ENCODE peak calls at places on chromosomes 16 and 17, in seven cellular contexts. Y, J, F, R, Q, S and O are unnamed samples.

GRCh38 chr16:80599466-80599865 is 58.7 kb downstream of the DYNLRB2 start:
- DNase-seq in Y (no peak), F (no peak), R (peak), J (no peak), S (no peak), Q (peak), O (no peak)

GRCh38 chr17:78019976-78020716 is 61.6 kb downstream of the TNRC6C start:
- DNase-seq in S (no peak), J (no peak), R (no peak), Q (no peak), Y (no peak), F (no peak), O (no peak)

GRCh38 chr17:57442914-57443571 is 186.7 kb downstream of the MSI2 start:
- DNase-seq in S (peak), F (no peak), Q (peak), Y (peak), R (no peak), J (no peak), O (no peak)

GRCh38 chr17:57294629-57295501 is 38.5 kb downstream of the MSI2 start:
- DNase-seq in R (no peak), Q (peak), Y (peak), J (no peak), F (no peak), S (no peak), O (no peak)

GRCh38 chr16:68732068-68732680 is 4.9 kb upstream of the CDH1 start:
- DNase-seq in F (peak), Y (no peak), R (no peak), S (peak), J (peak), Q (peak), O (no peak)

GRCh38 chr17:30571921-30572320 is 94.7 kb downstream of the GOSR1 start:
- DNase-seq in S (no peak), Q (no peak), R (no peak), J (no peak), F (no peak), Y (no peak), O (no peak)

GRCh38 chr17:1422907-1423306 is 22.9 kb upstream of the YWHAE start:
- DNase-seq in R (peak), Q (peak), J (no peak), S (no peak), F (peak), Y (no peak), O (no peak)

GRCh38 chr17:29108806-29109476 is 66.0 kb downstream of the PIPOX start:
- DNase-seq in R (no peak), Y (no peak), F (no peak), Q (no peak), S (no peak), J (no peak), O (no peak)

GRCh38 chr17:7213895-7214299 is 5.7 kb downstream of the DLG4 start:
- DNase-seq in J (peak), F (peak), R (no peak), S (peak), Q (peak), Y (peak), O (peak)

GRCh38 chr16:30459456-30459855 is 13.1 kb upstream of the ITGAL start:
- DNase-seq in F (no peak), Y (no peak), R (no peak), Q (no peak), S (no peak), J (no peak), O (no peak)

GRCh38 chr16:50276801-50277560 is 10.6 kb downstream of the ADCY7 start:
- DNase-seq in F (peak), S (no peak), Y (no peak), J (no peak), R (no peak), Q (no peak), O (no peak)

GRCh38 chr16:87581867-87582220 is 20.5 kb upstream of the JPH3 start:
- DNase-seq in J (peak), Y (no peak), F (peak), R (peak), Q (peak), S (no peak), O (no peak)

GRCh38 chr16:73063854-73064226 is 15.9 kb upstream of the ZFHX3 start:
- DNase-seq in F (no peak), Q (no peak), S (no peak), R (no peak), Y (no peak), J (no peak), O (no peak)

GRCh38 chr17:2070241-2071023 is 15.5 kb downstream of the HIC1 start:
- DNase-seq in Q (no peak), Y (no peak), J (peak), S (no peak), F (no peak), R (no peak), O (no peak)

GRCh38 chr17:60107526-60108257 is 29.0 kb upstream of the HEATR6 start:
- DNase-seq in R (no peak), S (no peak), Y (no peak), J (no peak), Q (no peak), F (no peak), O (no peak)

GRCh38 chr17:59470624-59471297 is 94.6 kb upstream of the DHX40 start:
- DNase-seq in R (no peak), Q (no peak), Y (no peak), F (no peak), J (no peak), S (no peak), O (no peak)

GRCh38 chr17:72775237-72775636 is 317.3 kb downstream of the SLC39A11 start:
- DNase-seq in R (no peak), F (no peak), Q (no peak), J (no peak), Y (no peak), S (no peak), O (no peak)

GRCh38 chr16:77840623-77841274 is 52.4 kb downstream of the VAT1L start:
- DNase-seq in S (no peak), Y (no peak), R (peak), J (no peak), F (no peak), Q (peak), O (no peak)

GRCh38 chr17:60627113-60627512 is 27.1 kb downstream of the PPM1D start:
- DNase-seq in F (no peak), J (no peak), R (no peak), S (no peak), Y (no peak), Q (no peak), O (no peak)

GRCh38 chr16:84754353-84754856 is 54.6 kb downstream of the USP10 start:
- DNase-seq in J (peak), S (peak), Y (peak), Q (peak), F (peak), R (peak), O (peak)

GRCh38 chr17:33523577-33523981 is 230.5 kb upstream of the ASIC2 start:
- DNase-seq in Q (no peak), R (no peak), Y (no peak), S (no peak), F (no peak), J (no peak), O (no peak)

GRCh38 chr16:71358464-71359031 is at the start of gene CALB2:
- DNase-seq in F (peak), Y (peak), J (peak), R (no peak), S (peak), Q (peak), O (peak)

GRCh38 chr17:48175692-48176450 is 68.3 kb downstream of the SNX11 start:
- DNase-seq in S (no peak), J (no peak), Q (peak), R (no peak), Y (no peak), F (no peak), O (no peak)

GRCh38 chr16:3514621-3515020 is 13.8 kb downstream of the CLUAP1 start:
- DNase-seq in Q (peak), Y (no peak), J (no peak), R (peak), F (no peak), S (no peak), O (no peak)

GRCh38 chr17:9907883-9908648 is 3.0 kb upstream of the RCVRN start:
- DNase-seq in R (no peak), J (peak), F (no peak), S (no peak), Y (no peak), Q (no peak), O (no peak)

GRCh38 chr17:64614266-64615011 is 47.7 kb downstream of the SMURF2 start:
- DNase-seq in R (no peak), Q (no peak), J (no peak), Y (no peak), F (no peak), S (no peak), O (no peak)

GRCh38 chr16:51355195-51355594 is 204.1 kb upstream of the SALL1 start:
- DNase-seq in S (no peak), J (no peak), R (no peak), Q (no peak), F (no peak), Y (no peak), O (no peak)

GRCh38 chr17:48522031-48522593 is 8.7 kb downstream of the HOXB1 start:
- DNase-seq in J (no peak), R (no peak), Y (no peak), Q (peak), F (peak), S (peak), O (no peak)

GRCh38 chr16:676565-677297 is 1.3 kb downstream of the RHBDL1 start:
- DNase-seq in R (no peak), Y (no peak), J (no peak), F (no peak), Q (no peak), S (no peak), O (no peak)

GRCh38 chr17:41583137-41584127 is 3.3 kb downstream of the KRT14 start:
- DNase-seq in F (no peak), J (no peak), S (no peak), Y (no peak), R (no peak), Q (no peak), O (no peak)